ENCODE peak calls at places on chromosomes 1 and 21, in six cellular contexts. Z is thoracic aorta, L is fibroblast of lung, K is brain microvascular endothelial cell, A is left ventricle myocardium inferior, C is choroid plexus epithelial cell. Q is an unnamed sample.

GRCh38 chr1:10643607-10644306 is 152.7 kb downstream of the CASZ1 start:
- DNase-seq in Z (no peak), L (no peak), K (no peak), A (no peak), C (no peak), Q (no peak)

GRCh38 chr1:48205547-48205946 is 17.0 kb upstream of the SLC5A9 start:
- DNase-seq in Z (no peak), L (no peak), K (no peak), A (no peak), C (no peak), Q (no peak)

GRCh38 chr1:151060241-151061011 is at the start of gene MLLT11:
- DNase-seq in Z (no peak), L (peak; percentile 58), K (peak; percentile 72), A (peak; percentile 35), C (peak; percentile 76), Q (peak; percentile 66)

GRCh38 chr1:234732671-234733390 is 122.9 kb upstream of the IRF2BP2 start:
- DNase-seq in Z (no peak), L (no peak), K (no peak), A (no peak), C (no peak), Q (no peak)

GRCh38 chr1:65728504-65728903 is 64.2 kb upstream of the PDE4B start:
- DNase-seq in Z (no peak), L (no peak), K (no peak), A (no peak), C (no peak), Q (no peak)

GRCh38 chr1:16250547-16251251 is 13.7 kb upstream of the CPLANE2 start:
- DNase-seq in Z (no peak), L (no peak), K (no peak), A (no peak), C (peak; percentile 67), Q (peak; percentile 49)

GRCh38 chr1:6870571-6870970 is 85.3 kb downstream of the CAMTA1 start:
- DNase-seq in Z (no peak), L (peak; percentile 42), K (peak; percentile 10), A (no peak), C (peak; percentile 55), Q (peak; percentile 18)

GRCh38 chr1:247639381-247639981 is 34.1 kb downstream of the OR2G3 start:
- DNase-seq in Z (no peak), L (no peak), K (no peak), A (peak; percentile 72), C (peak; percentile 2), Q (no peak)

GRCh38 chr1:3895951-3896325 is 4.1 kb downstream of the C1orf174 start:
- DNase-seq in Z (no peak), L (no peak), K (no peak), A (no peak), C (no peak), Q (no peak)

GRCh38 chr1:19596065-19596718 is 47.9 kb upstream of the NBL1 start:
- DNase-seq in Z (no peak), L (no peak), K (no peak), A (no peak), C (no peak), Q (no peak)

GRCh38 chr1:160465123-160465522 is 57.9 kb downstream of the SLAMF6 start:
- DNase-seq in Z (no peak), L (no peak), K (no peak), A (no peak), C (peak; percentile 2), Q (no peak)

GRCh38 chr1:68116643-68117235 is 66.3 kb upstream of the DIRAS3 start:
- DNase-seq in Z (no peak), L (peak; percentile 73), K (peak; percentile 35), A (no peak), C (peak; percentile 70), Q (peak; percentile 69)

GRCh38 chr1:205237526-205238484 is 10.1 kb downstream of the TMCC2 start:
- DNase-seq in Z (no peak), L (no peak), K (no peak), A (no peak), C (no peak), Q (no peak)

GRCh38 chr1:30816211-30817082 is 58.9 kb upstream of the LAPTM5 start:
- DNase-seq in Z (no peak), L (peak; percentile 83), K (peak; percentile 71), A (peak; percentile 44), C (peak; percentile 78), Q (peak; percentile 80)

GRCh38 chr1:224407546-224408293 is 26.9 kb downstream of the WDR26 start:
- DNase-seq in Z (no peak), L (no peak), K (no peak), A (no peak), C (no peak), Q (no peak)

GRCh38 chr1:41860771-41861170 is 58.0 kb downstream of the HIVEP3 start:
- DNase-seq in Z (no peak), L (no peak), K (no peak), A (no peak), C (no peak), Q (no peak)

GRCh38 chr1:95003433-95003738 is 69.4 kb downstream of the ALG14 start:
- DNase-seq in Z (no peak), L (peak; percentile 37), K (no peak), A (no peak), C (peak; percentile 53), Q (no peak)

GRCh38 chr1:51719146-51719545 is 102.3 kb downstream of the OSBPL9 start:
- DNase-seq in Z (no peak), L (no peak), K (no peak), A (no peak), C (no peak), Q (no peak)

GRCh38 chr21:19807231-19807630 is 1191.0 kb upstream of the NCAM2 start:
- DNase-seq in Z (no peak), L (peak; percentile 65), K (no peak), A (no peak), C (peak; percentile 56), Q (peak; percentile 10)

GRCh38 chr1:6350416-6351088 is 43.0 kb downstream of the ACOT7 start:
- DNase-seq in Z (no peak), L (no peak), K (no peak), A (peak; percentile 85), C (no peak), Q (peak; percentile 43)

GRCh38 chr1:160674415-160674814 is 27.6 kb upstream of the SLAMF1 start:
- DNase-seq in Z (no peak), L (no peak), K (no peak), A (no peak), C (no peak), Q (no peak)

GRCh38 chr1:200179126-200179780 is 151.7 kb downstream of the NR5A2 start:
- DNase-seq in Z (no peak), L (peak; percentile 63), K (peak; percentile 36), A (no peak), C (peak; percentile 16), Q (peak; percentile 61)

GRCh38 chr1:156914440-156914856 is 6.0 kb upstream of the LRRC71 start:
- DNase-seq in Z (no peak), L (no peak), K (peak; percentile 84), A (no peak), C (peak; percentile 51), Q (peak; percentile 67)

DNA sequence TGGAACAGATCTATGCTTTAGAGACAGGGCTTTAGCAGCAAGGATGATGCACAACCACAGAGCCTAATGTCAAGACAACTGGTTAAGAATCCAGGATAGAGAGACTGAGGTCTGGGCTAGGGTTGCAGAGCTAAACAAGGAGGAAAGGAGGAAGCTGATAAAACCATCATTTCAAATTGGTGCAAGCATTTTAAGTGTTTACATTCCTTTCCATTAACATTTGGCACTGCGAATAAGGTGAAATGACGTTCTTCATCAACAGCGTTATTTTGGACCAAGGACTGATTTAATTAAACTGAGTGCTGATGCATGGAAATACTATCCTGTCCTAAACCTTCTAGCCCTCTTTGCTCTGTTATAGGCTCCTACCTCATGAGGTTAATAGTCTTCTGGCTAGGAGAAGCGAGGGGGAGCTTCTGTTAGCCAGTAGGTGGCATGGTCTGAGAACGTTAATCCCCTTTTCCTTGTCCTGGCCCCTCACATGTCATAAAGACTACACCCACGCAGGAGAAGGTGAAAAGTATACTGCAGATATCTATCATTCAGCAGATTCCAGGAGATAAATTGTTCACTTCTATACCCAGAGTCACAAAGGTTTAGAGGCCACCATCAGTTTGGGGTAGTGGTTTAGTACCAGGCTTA is 7.6 kb upstream of the C1orf21 start:
- DNase-seq in Z (no peak), L (no peak), K (no peak), A (no peak), C (no peak), Q (no peak)
- TF ChIP-seq CTCF in Z (no peak), L (no peak), K (peak; percentile 55), A (peak; percentile 55), C (peak; percentile 38), Q (peak; percentile 3)

DNA sequence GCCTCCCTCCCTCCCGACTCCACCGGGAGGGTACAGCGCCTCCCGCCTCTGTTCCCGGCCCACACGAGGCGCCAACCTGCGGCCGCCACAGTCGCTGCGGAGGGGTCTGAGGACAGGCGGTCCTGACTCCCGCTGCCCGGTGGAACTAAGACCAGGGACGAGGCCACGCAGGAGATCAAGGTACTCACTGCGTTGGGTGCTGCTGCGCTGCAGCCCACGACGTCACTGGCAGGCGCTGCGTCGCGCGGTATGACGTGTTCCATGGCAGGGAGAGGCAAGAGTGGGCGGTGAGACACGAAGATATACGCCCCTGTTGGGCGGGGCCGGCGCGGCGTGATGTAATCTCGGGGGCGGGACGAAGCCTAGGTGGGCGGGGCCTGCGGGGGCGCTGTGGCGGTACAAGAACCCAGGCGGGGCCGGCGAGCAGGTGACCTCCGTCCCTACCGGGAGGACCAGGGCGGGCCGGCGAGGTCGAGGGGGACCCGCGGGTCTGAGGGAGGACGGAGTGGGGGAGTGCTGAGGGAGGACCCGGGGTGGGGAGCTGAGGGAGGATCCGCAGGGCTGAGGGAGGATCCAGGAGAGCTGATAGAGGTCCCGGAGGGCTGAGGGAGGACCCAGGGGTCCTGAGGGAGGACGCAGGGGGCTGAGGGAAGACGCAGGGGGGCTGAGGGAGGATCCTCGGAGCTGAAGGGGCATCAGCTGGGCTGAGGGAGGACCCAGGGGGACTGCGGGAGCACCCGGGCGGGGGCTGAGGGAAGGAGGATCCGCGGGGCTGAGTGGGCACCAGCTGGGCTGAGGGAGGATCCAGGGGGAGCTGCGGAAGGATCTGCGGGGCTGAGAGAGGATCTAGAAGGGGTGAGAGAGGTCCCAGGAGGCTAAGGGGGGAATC is at the start of gene MRPL55:
- DNase-seq in Z (peak; percentile 92), L (peak; percentile 94), K (peak; percentile 97), A (peak; percentile 97), C (peak; percentile 96), Q (peak; percentile 96)
- TF ChIP-seq CTCF in Z (no peak), L (no peak), K (no peak), A (peak; percentile 28), C (no peak), Q (no peak)

GRCh38 chr21:41817228-41817627 is 50.4 kb upstream of the RIPK4 start:
- DNase-seq in Z (no peak), L (peak; percentile 73), K (peak; percentile 75), A (no peak), C (peak; percentile 81), Q (peak; percentile 80)
- TF ChIP-seq CTCF in Z (peak; percentile 83), L (peak; percentile 64), K (peak; percentile 92), A (peak; percentile 55), C (peak; percentile 81), Q (peak; percentile 80)

DNA sequence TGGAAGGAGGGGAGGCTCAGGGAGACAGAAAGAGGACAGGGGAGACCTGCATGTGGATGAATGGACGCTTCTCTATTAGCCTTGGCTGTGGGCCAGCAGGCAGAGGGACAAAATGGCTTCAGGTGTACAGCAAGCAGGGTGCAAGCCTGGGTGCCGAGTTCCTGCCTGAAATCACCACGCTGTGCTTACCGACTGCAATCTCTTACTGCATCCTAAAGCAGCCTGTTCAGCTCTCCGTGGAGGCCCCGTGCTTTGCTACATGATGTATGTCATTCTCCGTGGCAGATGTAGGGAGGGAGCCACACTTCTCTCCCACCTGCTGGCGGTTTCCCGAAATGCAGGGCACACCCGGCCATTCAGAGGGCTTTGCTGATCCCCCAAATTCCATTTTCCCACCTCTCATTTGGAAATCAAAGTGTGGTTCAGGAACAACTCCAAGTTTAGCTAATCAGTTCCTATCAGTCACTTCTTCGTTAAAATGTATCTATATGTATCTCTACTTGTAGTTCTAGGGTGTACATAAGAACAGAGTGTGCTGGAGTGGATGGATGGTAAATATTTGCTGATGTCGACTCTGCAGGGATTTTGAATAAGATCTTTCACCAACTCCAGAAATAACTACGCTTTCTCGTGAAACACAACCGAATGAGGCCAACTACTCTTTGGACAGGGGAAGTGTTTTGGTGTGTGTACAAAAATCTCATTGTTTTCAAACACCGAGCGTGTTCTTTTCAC is 122.3 kb upstream of the BACE2 start:
- DNase-seq in Z (no peak), L (no peak), K (no peak), A (no peak), C (no peak), Q (no peak)
- TF ChIP-seq CTCF in Z (no peak), L (no peak), K (peak; percentile 50), A (peak; percentile 54), C (no peak), Q (no peak)